ENCODE peak calls at places on chromosomes 4 and X, in six cellular contexts. One of them, this sample, is unnamed.
A peak's percentile ranks its signal among the peaks of the same experiment; 100 is the strongest.

GRCh38 chrX:153641575-153642312 is 5.3 kb upstream of the DUSP9 start:
- DNase-seq in brain microvascular endothelial cell: no peak
- DNase-seq in PC-9: no peak
- DNase-seq in psoas muscle: no peak
- DNase-seq in cardiac muscle cell: no peak
- DNase-seq in ovary: no peak
- DNase-seq in this sample: no peak

GRCh38 chrX:11137543-11138139 is 26.5 kb downstream of the HCCS start:
- DNase-seq in brain microvascular endothelial cell: peak; percentile 40
- DNase-seq in psoas muscle: no peak
- DNase-seq in cardiac muscle cell: peak; percentile 67
- DNase-seq in PC-9: no peak
- DNase-seq in ovary: no peak
- DNase-seq in this sample: no peak

GRCh38 chr4:148094149-148094548 is 348.1 kb downstream of the NR3C2 start:
- DNase-seq in ovary: no peak
- DNase-seq in PC-9: no peak
- DNase-seq in psoas muscle: no peak
- DNase-seq in brain microvascular endothelial cell: no peak
- DNase-seq in cardiac muscle cell: no peak
- DNase-seq in this sample: no peak

GRCh38 chr4:15149842-15150592 is 147.7 kb downstream of the CPEB2 start:
- DNase-seq in cardiac muscle cell: peak; percentile 83
- DNase-seq in psoas muscle: peak; percentile 84
- DNase-seq in brain microvascular endothelial cell: peak; percentile 83
- DNase-seq in PC-9: peak; percentile 90
- DNase-seq in ovary: peak; percentile 71
- DNase-seq in this sample: peak; percentile 64

GRCh38 chrX:70313503-70313902 is 23.6 kb downstream of the KIF4A start:
- DNase-seq in PC-9: no peak
- DNase-seq in psoas muscle: no peak
- DNase-seq in brain microvascular endothelial cell: peak; percentile 24
- DNase-seq in ovary: no peak
- DNase-seq in cardiac muscle cell: peak; percentile 58
- DNase-seq in this sample: no peak

GRCh38 chr4:95061220-95061619 is 303.5 kb downstream of the BMPR1B start:
- DNase-seq in brain microvascular endothelial cell: no peak
- DNase-seq in cardiac muscle cell: peak; percentile 42
- DNase-seq in psoas muscle: no peak
- DNase-seq in ovary: no peak
- DNase-seq in PC-9: no peak
- DNase-seq in this sample: no peak

GRCh38 chrX:78105944-78106650 is 2.0 kb downstream of the PGK1 start:
- DNase-seq in ovary: no peak
- DNase-seq in PC-9: no peak
- DNase-seq in cardiac muscle cell: no peak
- DNase-seq in brain microvascular endothelial cell: no peak
- DNase-seq in psoas muscle: no peak
- DNase-seq in this sample: no peak

GRCh38 chr4:179989975-179990374 is 2253.2 kb upstream of the TENM3 start:
- DNase-seq in brain microvascular endothelial cell: no peak
- DNase-seq in psoas muscle: no peak
- DNase-seq in PC-9: no peak
- DNase-seq in ovary: no peak
- DNase-seq in cardiac muscle cell: no peak
- DNase-seq in this sample: no peak

GRCh38 chr4:182235016-182235415 is 8.2 kb upstream of the TENM3 start:
- DNase-seq in psoas muscle: no peak
- DNase-seq in ovary: no peak
- DNase-seq in cardiac muscle cell: no peak
- DNase-seq in PC-9: no peak
- DNase-seq in brain microvascular endothelial cell: no peak
- DNase-seq in this sample: no peak

GRCh38 chr4:3410401-3411135 is 31.2 kb upstream of the HGFAC start:
- DNase-seq in brain microvascular endothelial cell: no peak
- DNase-seq in cardiac muscle cell: no peak
- DNase-seq in ovary: no peak
- DNase-seq in PC-9: no peak
- DNase-seq in psoas muscle: peak; percentile 36
- DNase-seq in this sample: no peak

GRCh38 chr4:8225704-8226443 is 26.8 kb downstream of the SH3TC1 start:
- DNase-seq in cardiac muscle cell: no peak
- DNase-seq in psoas muscle: no peak
- DNase-seq in ovary: no peak
- DNase-seq in PC-9: no peak
- DNase-seq in brain microvascular endothelial cell: no peak
- DNase-seq in this sample: no peak

GRCh38 chr4:71126719-71127118 is 133.3 kb downstream of the DCK start:
- DNase-seq in ovary: no peak
- DNase-seq in psoas muscle: no peak
- DNase-seq in PC-9: peak; percentile 20
- DNase-seq in cardiac muscle cell: peak; percentile 71
- DNase-seq in brain microvascular endothelial cell: peak; percentile 94
- DNase-seq in this sample: no peak

GRCh38 chr4:8451440-8452182 is 11.0 kb downstream of the TRMT44 start:
- DNase-seq in PC-9: no peak
- DNase-seq in psoas muscle: no peak
- DNase-seq in brain microvascular endothelial cell: no peak
- DNase-seq in cardiac muscle cell: peak; percentile 93
- DNase-seq in ovary: no peak
- DNase-seq in this sample: no peak

GRCh38 chr4:123786955-123787354 is 390.4 kb downstream of the SPRY1 start:
- DNase-seq in psoas muscle: peak; percentile 53
- DNase-seq in PC-9: no peak
- DNase-seq in ovary: peak; percentile 34
- DNase-seq in brain microvascular endothelial cell: peak; percentile 29
- DNase-seq in cardiac muscle cell: peak; percentile 41
- DNase-seq in this sample: no peak

GRCh38 chr4:105548483-105548882 is 3.9 kb upstream of the ARHGEF38 start:
- DNase-seq in PC-9: no peak
- DNase-seq in cardiac muscle cell: no peak
- DNase-seq in psoas muscle: no peak
- DNase-seq in ovary: no peak
- DNase-seq in brain microvascular endothelial cell: peak; percentile 66
- DNase-seq in this sample: no peak

GRCh38 chr4:118811008-118811764 is 24.7 kb downstream of the SEC24D start:
- DNase-seq in ovary: no peak
- DNase-seq in PC-9: no peak
- DNase-seq in psoas muscle: no peak
- DNase-seq in brain microvascular endothelial cell: no peak
- DNase-seq in cardiac muscle cell: peak; percentile 80
- DNase-seq in this sample: no peak

GRCh38 chr4:122914292-122914904 is 8.0 kb downstream of the NUDT6 start:
- DNase-seq in PC-9: no peak
- DNase-seq in cardiac muscle cell: peak; percentile 64
- DNase-seq in psoas muscle: no peak
- DNase-seq in brain microvascular endothelial cell: no peak
- DNase-seq in ovary: no peak
- DNase-seq in this sample: no peak

GRCh38 chr4:74692973-74693372 is 101.3 kb downstream of the BTC start:
- DNase-seq in psoas muscle: no peak
- DNase-seq in brain microvascular endothelial cell: no peak
- DNase-seq in ovary: no peak
- DNase-seq in PC-9: no peak
- DNase-seq in cardiac muscle cell: no peak
- DNase-seq in this sample: no peak

DNA sequence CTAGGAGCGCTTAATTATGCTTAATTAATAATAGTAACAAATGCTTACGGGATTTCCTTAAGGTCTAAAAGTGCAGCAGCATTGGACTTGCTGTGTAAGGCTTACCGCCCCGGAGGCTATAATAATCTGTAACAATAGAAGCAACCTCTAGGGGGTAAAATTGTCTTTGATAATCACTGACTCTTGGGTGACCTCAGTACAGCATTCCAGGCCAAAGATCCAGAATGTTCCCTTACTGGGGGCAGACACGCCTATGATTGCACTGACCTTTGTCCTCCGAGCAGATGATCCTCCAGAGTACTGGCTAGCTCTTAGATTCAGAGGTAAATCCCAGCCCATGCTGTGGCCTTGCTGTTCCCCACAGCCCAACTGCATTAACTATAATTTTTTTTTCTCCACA is 16.5 kb downstream of the LSM6 start:
- DNase-seq in PC-9: no peak
- DNase-seq in psoas muscle: no peak
- DNase-seq in cardiac muscle cell: peak; percentile 6
- DNase-seq in ovary: no peak
- DNase-seq in brain microvascular endothelial cell: no peak
- DNase-seq in this sample: no peak
- H3K27ac ChIP-seq in PC-9: no peak overlapping the region
- H3K27ac ChIP-seq in psoas muscle: no peak overlapping the region
- H3K27ac ChIP-seq in cardiac muscle cell: no peak overlapping the region
- H3K27ac ChIP-seq in ovary: no peak overlapping the region
- H3K27ac ChIP-seq in brain microvascular endothelial cell: no peak overlapping the region
- H3K27ac ChIP-seq in this sample: no peak overlapping the region

GRCh38 chrX:112846787-112847186 is 6.2 kb upstream of the AMOT start:
- DNase-seq in brain microvascular endothelial cell: no peak
- DNase-seq in ovary: no peak
- DNase-seq in cardiac muscle cell: no peak
- DNase-seq in psoas muscle: no peak
- DNase-seq in PC-9: no peak
- DNase-seq in this sample: no peak

GRCh38 chrX:112852850-112853249 is 12.2 kb upstream of the AMOT start:
- DNase-seq in brain microvascular endothelial cell: no peak
- DNase-seq in cardiac muscle cell: no peak
- DNase-seq in psoas muscle: no peak
- DNase-seq in PC-9: no peak
- DNase-seq in ovary: no peak
- DNase-seq in this sample: no peak

GRCh38 chrX:112849010-112849409 is 8.4 kb upstream of the AMOT start:
- DNase-seq in ovary: no peak
- DNase-seq in PC-9: no peak
- DNase-seq in cardiac muscle cell: peak; percentile 24
- DNase-seq in psoas muscle: no peak
- DNase-seq in brain microvascular endothelial cell: no peak
- DNase-seq in this sample: no peak

GRCh38 chrX:112851806-112852205 is 11.2 kb upstream of the AMOT start:
- DNase-seq in cardiac muscle cell: peak; percentile 70
- DNase-seq in brain microvascular endothelial cell: no peak
- DNase-seq in PC-9: peak; percentile 45
- DNase-seq in ovary: peak; percentile 62
- DNase-seq in psoas muscle: no peak
- DNase-seq in this sample: no peak

DNA sequence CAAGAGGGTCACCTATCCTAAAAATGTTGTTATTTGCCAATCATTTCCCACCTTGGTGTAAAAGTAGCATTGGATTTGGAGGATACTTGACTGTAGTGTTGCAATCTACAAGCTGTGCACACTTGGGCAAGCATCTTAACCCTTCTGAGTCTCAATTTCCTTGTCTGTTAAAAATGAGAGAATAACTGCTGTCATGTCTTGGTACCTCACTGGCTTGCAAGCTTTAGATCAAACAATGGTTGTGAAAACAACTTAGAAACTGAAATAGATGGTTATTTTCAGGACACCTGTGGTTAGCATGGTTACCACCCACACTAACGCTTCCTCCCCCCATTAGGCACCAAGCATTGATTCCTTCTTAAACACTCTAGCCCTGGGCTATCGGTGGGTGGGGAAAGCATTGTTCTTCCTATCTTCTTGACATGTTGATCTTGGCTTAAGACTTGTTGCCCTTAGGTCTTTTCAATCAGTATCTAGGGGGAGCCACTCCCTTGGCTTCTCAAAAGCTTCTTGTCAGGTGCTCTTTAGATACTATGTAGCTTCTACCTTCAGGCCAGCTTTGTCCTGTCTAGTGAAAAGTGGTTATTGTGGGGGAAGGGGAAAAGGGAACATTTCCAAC is 10.6 kb upstream of the AMOT start:
- DNase-seq in PC-9: peak; percentile 73
- DNase-seq in cardiac muscle cell: no peak
- DNase-seq in ovary: no peak
- DNase-seq in brain microvascular endothelial cell: no peak
- DNase-seq in psoas muscle: no peak
- DNase-seq in this sample: no peak
- H3K27ac ChIP-seq in PC-9: peak overlapping the region; percentile 58
- H3K27ac ChIP-seq in cardiac muscle cell: no peak overlapping the region
- H3K27ac ChIP-seq in ovary: no peak overlapping the region
- H3K27ac ChIP-seq in brain microvascular endothelial cell: no peak overlapping the region
- H3K27ac ChIP-seq in psoas muscle: no peak overlapping the region
- H3K27ac ChIP-seq in this sample: no peak overlapping the region

GRCh38 chr4:88043586-88044340 is 36.3 kb downstream of the PKD2 start:
- DNase-seq in brain microvascular endothelial cell: no peak
- DNase-seq in cardiac muscle cell: no peak
- DNase-seq in PC-9: no peak
- DNase-seq in psoas muscle: no peak
- DNase-seq in ovary: no peak
- DNase-seq in this sample: no peak
- H3K27ac ChIP-seq in brain microvascular endothelial cell: no peak overlapping the region
- H3K27ac ChIP-seq in cardiac muscle cell: no peak overlapping the region
- H3K27ac ChIP-seq in PC-9: no peak overlapping the region
- H3K27ac ChIP-seq in psoas muscle: no peak overlapping the region
- H3K27ac ChIP-seq in ovary: no peak overlapping the region
- H3K27ac ChIP-seq in this sample: no peak overlapping the region

DNA sequence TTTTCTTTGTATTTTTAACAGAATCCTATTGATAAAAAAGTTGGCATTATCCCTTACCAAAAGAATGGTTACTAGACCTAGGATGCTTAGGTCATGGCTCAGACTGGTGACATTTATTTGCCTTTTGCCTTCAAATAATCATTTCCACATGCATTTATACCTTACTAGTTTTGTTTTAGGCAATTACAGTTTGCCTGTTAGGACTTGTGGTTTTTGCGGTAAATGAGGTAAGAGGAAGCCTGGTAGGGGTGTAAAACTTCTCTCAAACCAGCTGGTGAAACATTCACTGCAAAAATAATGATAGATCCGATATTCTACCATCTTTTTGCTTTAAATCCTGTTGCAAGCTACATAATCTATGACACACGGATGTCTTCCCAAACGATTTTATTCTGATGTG is 12.1 kb downstream of the LAMP2 start:
- DNase-seq in ovary: no peak
- DNase-seq in PC-9: no peak
- DNase-seq in cardiac muscle cell: no peak
- DNase-seq in brain microvascular endothelial cell: no peak
- DNase-seq in psoas muscle: no peak
- DNase-seq in this sample: no peak
- H3K27ac ChIP-seq in ovary: no peak overlapping the region
- H3K27ac ChIP-seq in PC-9: no peak overlapping the region
- H3K27ac ChIP-seq in cardiac muscle cell: no peak overlapping the region
- H3K27ac ChIP-seq in brain microvascular endothelial cell: no peak overlapping the region
- H3K27ac ChIP-seq in psoas muscle: no peak overlapping the region
- H3K27ac ChIP-seq in this sample: no peak overlapping the region

GRCh38 chr4:185867770-185868169 is 55.8 kb upstream of the SORBS2 start:
- DNase-seq in cardiac muscle cell: no peak
- DNase-seq in psoas muscle: no peak
- DNase-seq in PC-9: no peak
- DNase-seq in ovary: no peak
- DNase-seq in brain microvascular endothelial cell: no peak
- DNase-seq in this sample: no peak
- H3K27ac ChIP-seq in cardiac muscle cell: no peak overlapping the region
- H3K27ac ChIP-seq in psoas muscle: no peak overlapping the region
- H3K27ac ChIP-seq in PC-9: no peak overlapping the region
- H3K27ac ChIP-seq in ovary: no peak overlapping the region
- H3K27ac ChIP-seq in brain microvascular endothelial cell: no peak overlapping the region
- H3K27ac ChIP-seq in this sample: no peak overlapping the region